ENCODE peak calls at places on chromosomes 12 and 14, in five cellular contexts. H is A549, Z is foreskin keratinocyte, X is vagina, A is heart right ventricle. K is an unnamed sample.

GRCh38 chr12:110917467-110917866 is 2.9 kb downstream of the MYL2 start:
- DNase-seq in H (peak), A (no peak), Z (peak), X (no peak), K (no peak)

GRCh38 chr14:76194327-76194726 is 42.6 kb downstream of the GPATCH2L start:
- DNase-seq in Z (no peak), H (no peak), X (no peak), A (no peak), K (no peak)

GRCh38 chr12:124529595-124530276 is 37.7 kb downstream of the NCOR2 start:
- DNase-seq in X (no peak), Z (no peak), A (no peak), H (no peak), K (no peak)

GRCh38 chr12:77104792-77105191 is 39.4 kb upstream of the E2F7 start:
- DNase-seq in Z (peak), H (no peak), A (no peak), X (no peak), K (no peak)

GRCh38 chr14:102749833-102750775 is 27.1 kb upstream of the TRAF3 start:
- DNase-seq in A (no peak), H (no peak), X (no peak), Z (no peak), K (no peak)

GRCh38 chr14:60721331-60722162 is 2.6 kb downstream of the SIX4 start:
- DNase-seq in X (no peak), Z (peak), H (peak), A (peak), K (peak)

GRCh38 chr12:1572731-1573130 is 21.6 kb downstream of the FBXL14 start:
- DNase-seq in Z (no peak), A (no peak), X (no peak), H (no peak), K (no peak)

GRCh38 chr14:51447411-51447810 is 204.3 kb upstream of the FRMD6 start:
- DNase-seq in Z (no peak), X (no peak), H (no peak), A (no peak), K (no peak)

GRCh38 chr12:15364221-15365170 is 42.2 kb downstream of the PTPRO start:
- DNase-seq in X (no peak), Z (peak), A (no peak), H (no peak), K (no peak)

GRCh38 chr12:96420255-96420930 is 20.2 kb upstream of the CDK17 start:
- DNase-seq in X (no peak), Z (no peak), A (no peak), H (no peak), K (no peak)

GRCh38 chr14:102629700-102630365 is 37.4 kb downstream of the RCOR1 start:
- DNase-seq in X (no peak), Z (no peak), H (no peak), A (no peak), K (no peak)

GRCh38 chr12:14618990-14619389 is 51.3 kb upstream of the PLBD1 start:
- DNase-seq in H (peak), Z (peak), X (no peak), A (no peak), K (no peak)

GRCh38 chr12:122029620-122030426 is 8.1 kb downstream of the BCL7A start:
- DNase-seq in Z (peak), A (peak), H (no peak), X (no peak), K (no peak)

GRCh38 chr14:79578470-79578869 is 632.8 kb downstream of the DIO2 start:
- DNase-seq in Z (no peak), A (no peak), H (no peak), X (no peak), K (no peak)

GRCh38 chr12:66885115-66885875 is 206.4 kb upstream of the GRIP1 start:
- DNase-seq in X (no peak), A (no peak), H (no peak), Z (no peak), K (no peak)

GRCh38 chr12:124837958-124838803 is 25.5 kb downstream of the SCARB1 start:
- DNase-seq in A (peak), Z (peak), X (no peak), H (peak), K (no peak)

GRCh38 chr12:111607239-111607638 is 8.1 kb upstream of the ATXN2 start:
- DNase-seq in Z (no peak), A (no peak), X (no peak), H (no peak), K (no peak)

GRCh38 chr12:39359644-39360043 is 83.3 kb downstream of the KIF21A start:
- DNase-seq in A (no peak), H (no peak), X (no peak), Z (no peak), K (no peak)

GRCh38 chr12:50326636-50327284 is 43.4 kb upstream of the LIMA1 start:
- DNase-seq in H (no peak), Z (no peak), X (no peak), A (no peak), K (no peak)

GRCh38 chr14:23579739-23580138 is 1.1 kb upstream of the JPH4 start:
- DNase-seq in X (peak), A (no peak), H (no peak), Z (no peak), K (no peak)

GRCh38 chr12:95141305-95141704 is 67.9 kb upstream of the NR2C1 start:
- DNase-seq in A (no peak), X (no peak), Z (no peak), H (no peak), K (no peak)

GRCh38 chr12:111368291-111368683 is 608 bp downstream of the PHETA1 start:
- DNase-seq in X (no peak), H (peak), Z (no peak), A (peak), K (peak)

GRCh38 chr12:20731274-20731673 is 36.1 kb downstream of the SLCO1C1 start:
- DNase-seq in X (no peak), Z (no peak), H (no peak), A (no peak), K (no peak)
- TF ChIP-seq CTCF in X (no peak), Z (no peak), H (peak), A (no peak), K (no peak)

GRCh38 chr14:68459480-68460136 is 333.3 kb downstream of the ZFP36L1 start:
- DNase-seq in Z (no peak), X (no peak), A (no peak), H (no peak), K (no peak)

GRCh38 chr14:68461086-68461485 is 331.8 kb downstream of the ZFP36L1 start:
- DNase-seq in A (no peak), H (no peak), X (no peak), Z (no peak), K (no peak)

GRCh38 chr14:68460541-68460940 is 332.3 kb downstream of the ZFP36L1 start:
- DNase-seq in X (no peak), Z (no peak), A (no peak), H (no peak), K (no peak)

GRCh38 chr14:68458253-68458652 is 334.6 kb downstream of the ZFP36L1 start:
- DNase-seq in H (no peak), A (no peak), Z (no peak), X (no peak), K (no peak)

DNA sequence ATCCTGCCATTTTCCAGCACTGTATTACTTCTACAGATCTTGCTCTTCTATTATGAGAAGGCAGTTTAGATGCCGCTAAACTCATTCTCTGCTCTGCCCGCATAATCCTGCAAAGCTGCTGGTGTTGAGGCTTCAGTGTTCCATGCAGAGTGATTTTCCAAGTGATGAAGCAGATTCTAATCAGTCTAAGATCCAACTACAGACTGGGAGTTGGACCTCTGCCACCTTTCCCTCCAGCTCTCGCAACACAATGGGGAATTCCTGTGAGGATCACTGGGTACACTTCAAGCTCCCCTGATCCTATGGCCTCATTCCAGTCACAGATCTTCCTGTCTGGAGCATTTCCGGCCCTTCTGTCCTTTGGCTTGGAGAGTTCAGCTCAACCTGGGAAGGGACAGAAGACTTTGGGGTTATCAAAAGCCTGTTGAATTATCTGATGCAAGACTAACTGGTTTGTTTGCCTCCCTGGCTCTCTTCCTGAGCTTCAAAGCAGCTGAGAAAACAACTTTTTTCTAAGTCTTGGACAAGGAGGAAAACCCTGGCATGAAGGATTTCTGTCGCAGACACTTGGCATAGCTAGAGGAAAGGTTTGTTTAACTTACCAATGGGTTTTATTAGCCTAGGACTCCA is 333.9 kb downstream of the ZFP36L1 start:
- DNase-seq in Z (peak), X (no peak), A (no peak), H (peak), K (no peak)
- TF ChIP-seq CTCF in Z (no peak), X (no peak), A (no peak), H (no peak), K (no peak)

GRCh38 chr14:100709252-100709955 is 17.3 kb upstream of the DLK1 start:
- DNase-seq in Z (no peak), H (peak), A (peak), X (no peak), K (peak)
- TF ChIP-seq CTCF in Z (peak), H (peak), A (peak), X (peak), K (no peak)

DNA sequence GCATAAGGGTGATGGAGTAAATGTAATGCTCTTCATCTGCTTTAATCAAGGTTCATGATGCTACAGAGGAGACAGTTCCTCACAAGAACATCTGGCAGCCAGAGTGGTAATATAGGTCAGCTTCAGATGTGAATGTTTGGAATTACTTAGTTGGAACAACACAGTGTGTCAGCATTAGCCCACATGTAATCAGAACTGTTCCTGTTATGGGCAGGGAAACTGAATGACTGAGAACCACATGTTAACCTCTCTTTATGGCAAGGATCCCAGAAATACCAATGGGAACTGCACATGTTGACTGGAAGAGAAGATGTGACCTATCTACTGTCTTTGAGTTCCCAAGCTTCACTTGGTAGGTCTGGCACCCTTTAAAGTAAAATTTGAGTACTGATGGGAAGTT is 390.1 kb upstream of the PDE3A start:
- DNase-seq in H (no peak), A (no peak), Z (peak), X (no peak), K (no peak)
- TF ChIP-seq CTCF in H (no peak), A (no peak), Z (no peak), X (no peak), K (no peak)